ENCODE peak calls at places on chromosomes 11 and 22, in seven cellular contexts. U is testis; I is CD4-positive, alpha-beta T cell; V is mammary epithelial cell; W is IMR-90; Q is CD4-positive, CD25-positive, alpha-beta regulatory T cell; Y is dorsolateral prefrontal cortex. Z is an unnamed sample. For H3K27me3, the result is how much of the 10 kb centered on the place peaks cover.

GRCh38 chr11:22539851-22540376 is 85.7 kb downstream of the FANCF start:
- DNase-seq in V (peak), Q (no peak), I (no peak), Y (no peak), U (no peak), W (peak), Z (no peak)

GRCh38 chr11:35276396-35276795 is 137.4 kb downstream of the CD44 start:
- DNase-seq in Y (no peak), V (peak), W (peak), U (no peak), I (no peak), Q (no peak), Z (peak)

GRCh38 chr11:59754859-59755700 is at the start of gene STX3:
- DNase-seq in U (peak), Y (peak), Q (peak), I (peak), W (peak), V (peak), Z (peak)

GRCh38 chr11:95330332-95330731 is 99.3 kb upstream of the SESN3 start:
- DNase-seq in V (no peak), Y (no peak), I (no peak), U (no peak), W (no peak), Q (no peak), Z (no peak)

GRCh38 chr11:111422494-111423249 is 43.6 kb upstream of the POU2AF1 start:
- DNase-seq in W (peak), U (peak), I (peak), V (no peak), Y (peak), Q (no peak), Z (peak)

GRCh38 chr11:114822038-114822437 is 143.7 kb downstream of the NXPE2 start:
- DNase-seq in Q (no peak), V (no peak), U (no peak), W (no peak), I (no peak), Y (no peak), Z (no peak)

GRCh38 chr11:35014352-35014751 is 97.9 kb downstream of the PDHX start:
- DNase-seq in I (no peak), Q (no peak), W (peak), Y (no peak), U (no peak), V (no peak), Z (no peak)

GRCh38 chr11:7495997-7496545 is 10.8 kb downstream of the OLFML1 start:
- DNase-seq in W (no peak), I (no peak), V (no peak), Q (no peak), U (no peak), Y (no peak), Z (no peak)

GRCh38 chr11:1437500-1437899 is 47.8 kb downstream of the BRSK2 start:
- DNase-seq in W (peak), V (no peak), I (no peak), U (peak), Q (no peak), Y (no peak), Z (no peak)

GRCh38 chr22:25021976-25022711 is 69.6 kb downstream of the KIAA1671 start:
- DNase-seq in Y (no peak), U (no peak), I (no peak), V (no peak), W (no peak), Q (no peak), Z (no peak)

GRCh38 chr22:43345761-43346261 is 2.6 kb upstream of the SCUBE1 start:
- DNase-seq in Q (no peak), Y (no peak), I (no peak), V (no peak), W (no peak), U (no peak), Z (no peak)
- H3K27me3 ChIP-seq in Q (under half), Y (under half), I (under half), V (under half), W (half or more), U (under half), Z (under half)

GRCh38 chr11:128764617-128765095 is 70.8 kb downstream of the FLI1 start:
- DNase-seq in V (no peak), I (no peak), U (no peak), Y (no peak), Q (no peak), W (no peak), Z (no peak)
- H3K27me3 ChIP-seq in V (under half), I (under half), U (under half), Y (under half), Q (under half), W (under half), Z (under half)

GRCh38 chr11:72751293-72752087 is 718 bp downstream of the ARAP1 start:
- DNase-seq in W (no peak), Y (no peak), U (no peak), V (no peak), Q (no peak), I (no peak), Z (no peak)

GRCh38 chr11:72752088-72752914 is at the start of gene ARAP1:
- DNase-seq in V (peak), I (peak), W (peak), Q (peak), U (peak), Y (peak), Z (peak)

GRCh38 chr11:72747456-72747855 is 4.8 kb downstream of the ARAP1 start:
- DNase-seq in I (no peak), Q (no peak), U (no peak), Y (no peak), V (no peak), W (no peak), Z (no peak)

GRCh38 chr11:72750556-72751292 is 1.5 kb downstream of the ARAP1 start:
- DNase-seq in I (no peak), U (no peak), V (no peak), W (no peak), Y (no peak), Q (no peak), Z (no peak)

GRCh38 chr11:72750086-72750485 is 2.1 kb downstream of the ARAP1 start:
- DNase-seq in U (no peak), W (no peak), Q (no peak), I (no peak), V (no peak), Y (peak), Z (no peak)
- H3K27me3 ChIP-seq in U (under half), W (under half), Q (under half), I (under half), V (under half), Y (under half), Z (under half)

DNA sequence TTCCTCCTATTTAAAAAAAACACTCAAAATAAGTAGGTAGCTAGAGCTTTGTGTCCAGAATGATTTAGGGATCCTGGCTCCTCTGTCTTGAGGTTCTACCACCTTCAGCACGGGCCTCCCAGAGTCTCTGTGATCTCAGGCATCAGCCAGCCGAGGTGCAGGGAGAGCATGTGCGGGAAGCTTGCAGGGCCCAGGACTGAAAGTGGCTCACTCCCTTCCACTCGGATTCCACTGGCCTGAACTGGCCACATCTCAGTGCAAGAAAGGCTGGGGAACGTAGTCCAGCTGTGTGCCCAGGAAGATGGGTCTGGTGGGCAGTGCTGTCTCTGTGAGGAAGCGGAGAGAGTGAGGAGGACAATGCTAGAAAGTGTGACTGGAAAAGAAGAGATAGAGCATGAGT is 68.3 kb upstream of the MYOD1 start:
- DNase-seq in Y (no peak), W (no peak), I (no peak), V (no peak), U (no peak), Q (no peak), Z (no peak)
- H3K27me3 ChIP-seq in Y (under half), W (under half), I (under half), V (under half), U (under half), Q (under half), Z (under half)

DNA sequence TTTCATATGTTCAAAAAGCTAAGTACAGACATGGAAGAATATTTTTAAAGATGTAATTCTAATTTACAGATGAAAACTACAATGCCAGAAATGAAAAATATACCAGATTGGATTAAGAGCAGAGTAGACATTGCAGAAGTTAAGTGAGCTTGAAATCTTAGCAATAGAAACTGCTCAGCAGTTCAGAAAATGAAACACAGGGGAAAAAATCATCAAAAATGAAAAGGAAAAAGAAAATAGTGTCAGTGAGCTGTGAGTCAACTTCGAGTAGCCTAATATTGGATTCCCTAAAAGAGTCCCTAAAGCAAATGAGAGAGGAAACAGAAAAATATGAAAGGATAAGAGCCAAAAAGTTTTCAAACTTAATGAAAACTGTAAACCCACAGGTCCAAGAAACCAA is 25.8 kb upstream of the IL10RA start:
- DNase-seq in Y (no peak), I (no peak), V (no peak), Q (no peak), U (no peak), W (no peak), Z (no peak)
- H3K27me3 ChIP-seq in Y (under half), I (under half), V (under half), Q (under half), U (under half), W (under half), Z (under half)

GRCh38 chr11:73338279-73338678 is 30.2 kb downstream of the ARHGEF17 start:
- DNase-seq in Y (no peak), V (no peak), I (no peak), Q (no peak), W (no peak), U (peak), Z (no peak)
- H3K27me3 ChIP-seq in Y (under half), V (under half), I (under half), Q (under half), W (under half), U (under half), Z (under half)

GRCh38 chr22:46453006-46453828 is 84.2 kb downstream of the CELSR1 start:
- DNase-seq in I (no peak), Q (no peak), W (no peak), V (peak), Y (no peak), U (no peak), Z (no peak)

GRCh38 chr22:46454910-46455269 is 82.5 kb downstream of the CELSR1 start:
- DNase-seq in V (peak), U (no peak), I (no peak), W (peak), Q (no peak), Y (no peak), Z (no peak)

GRCh38 chr22:46455453-46455852 is 82.0 kb downstream of the CELSR1 start:
- DNase-seq in V (no peak), I (no peak), Y (no peak), W (no peak), Q (no peak), U (no peak), Z (no peak)

GRCh38 chr22:46453829-46454220 is 83.6 kb downstream of the CELSR1 start:
- DNase-seq in Y (no peak), U (no peak), I (no peak), Q (no peak), V (no peak), W (no peak), Z (no peak)

GRCh38 chr22:46454233-46454909 is 83.0 kb downstream of the CELSR1 start:
- DNase-seq in V (no peak), Q (no peak), W (no peak), I (no peak), Y (no peak), U (no peak), Z (no peak)
- H3K27me3 ChIP-seq in V (under half), Q (under half), W (half or more), I (under half), Y (under half), U (under half), Z (under half)

GRCh38 chr11:78920329-78920728 is 345.7 kb upstream of the NARS2 start:
- DNase-seq in I (no peak), V (no peak), U (no peak), W (no peak), Y (no peak), Q (no peak), Z (peak)

GRCh38 chr11:78922886-78923625 is 348.4 kb upstream of the NARS2 start:
- DNase-seq in U (no peak), W (no peak), I (no peak), V (no peak), Y (no peak), Q (no peak), Z (no peak)

GRCh38 chr11:78926633-78927347 is 352.1 kb upstream of the NARS2 start:
- DNase-seq in W (peak), Y (no peak), V (no peak), I (no peak), Q (no peak), U (no peak), Z (no peak)

GRCh38 chr11:78916759-78917158 is 342.1 kb upstream of the NARS2 start:
- DNase-seq in Q (no peak), V (no peak), I (no peak), W (peak), Y (no peak), U (no peak), Z (no peak)

GRCh38 chr11:78921517-78921916 is 346.9 kb upstream of the NARS2 start:
- DNase-seq in Y (no peak), W (no peak), I (no peak), Q (no peak), V (no peak), U (no peak), Z (no peak)
- H3K27me3 ChIP-seq in Y (under half), W (under half), I (under half), Q (under half), V (under half), U (under half), Z (under half)